ENCODE peak calls at places on chromosomes 5 and 9, in four cellular contexts. One of them, this sample, is unnamed.

GRCh38 chr9:4979224-4979623 is 5.8 kb upstream of the JAK2 start:
- DNase-seq in activated CD8-positive, alpha-beta T cell treated with anti-CD3 and anti-CD28 coated beads for 36 hours: no peak
- DNase-seq in foreskin fibroblast: peak
- DNase-seq in fibroblast of mammary gland: peak
- DNase-seq in this sample: no peak

GRCh38 chr9:81125446-81126092 is 563.8 kb downstream of the TLE1 start:
- DNase-seq in fibroblast of mammary gland: peak
- DNase-seq in activated CD8-positive, alpha-beta T cell treated with anti-CD3 and anti-CD28 coated beads for 36 hours: no peak
- DNase-seq in foreskin fibroblast: peak
- DNase-seq in this sample: no peak

GRCh38 chr5:149777382-149777781 is 47.3 kb downstream of the PPARGC1B start:
- DNase-seq in fibroblast of mammary gland: no peak
- DNase-seq in activated CD8-positive, alpha-beta T cell treated with anti-CD3 and anti-CD28 coated beads for 36 hours: no peak
- DNase-seq in foreskin fibroblast: no peak
- DNase-seq in this sample: no peak

GRCh38 chr9:89871871-89872331 is 267.1 kb downstream of the GADD45G start:
- DNase-seq in fibroblast of mammary gland: no peak
- DNase-seq in foreskin fibroblast: no peak
- DNase-seq in activated CD8-positive, alpha-beta T cell treated with anti-CD3 and anti-CD28 coated beads for 36 hours: no peak
- DNase-seq in this sample: no peak

GRCh38 chr5:124889522-124889828 is 143.0 kb upstream of the ZNF608 start:
- DNase-seq in foreskin fibroblast: peak
- DNase-seq in fibroblast of mammary gland: peak
- DNase-seq in activated CD8-positive, alpha-beta T cell treated with anti-CD3 and anti-CD28 coated beads for 36 hours: no peak
- DNase-seq in this sample: no peak

GRCh38 chr5:55159763-55160492 is at the start of gene GPX8:
- DNase-seq in foreskin fibroblast: peak
- DNase-seq in activated CD8-positive, alpha-beta T cell treated with anti-CD3 and anti-CD28 coated beads for 36 hours: peak
- DNase-seq in fibroblast of mammary gland: peak
- DNase-seq in this sample: peak

GRCh38 chr9:129624168-129624759 is 1.7 kb upstream of the NTMT1 start:
- DNase-seq in activated CD8-positive, alpha-beta T cell treated with anti-CD3 and anti-CD28 coated beads for 36 hours: peak
- DNase-seq in fibroblast of mammary gland: peak
- DNase-seq in foreskin fibroblast: peak
- DNase-seq in this sample: peak

GRCh38 chr9:18747590-18747989 is 273.6 kb downstream of the ADAMTSL1 start:
- DNase-seq in fibroblast of mammary gland: no peak
- DNase-seq in foreskin fibroblast: no peak
- DNase-seq in activated CD8-positive, alpha-beta T cell treated with anti-CD3 and anti-CD28 coated beads for 36 hours: no peak
- DNase-seq in this sample: no peak

GRCh38 chr9:4510546-4511322 is 20.5 kb downstream of the SLC1A1 start:
- DNase-seq in activated CD8-positive, alpha-beta T cell treated with anti-CD3 and anti-CD28 coated beads for 36 hours: no peak
- DNase-seq in foreskin fibroblast: peak
- DNase-seq in fibroblast of mammary gland: no peak
- DNase-seq in this sample: no peak

GRCh38 chr9:130931508-130932150 is 7.4 kb downstream of the FIBCD1 start:
- DNase-seq in activated CD8-positive, alpha-beta T cell treated with anti-CD3 and anti-CD28 coated beads for 36 hours: no peak
- DNase-seq in foreskin fibroblast: peak
- DNase-seq in fibroblast of mammary gland: no peak
- DNase-seq in this sample: peak

GRCh38 chr5:11925701-11926100 is 21.5 kb upstream of the CTNND2 start:
- DNase-seq in fibroblast of mammary gland: no peak
- DNase-seq in activated CD8-positive, alpha-beta T cell treated with anti-CD3 and anti-CD28 coated beads for 36 hours: no peak
- DNase-seq in foreskin fibroblast: no peak
- DNase-seq in this sample: no peak

GRCh38 chr9:69174645-69175487 is 789 bp downstream of the TJP2 start:
- DNase-seq in foreskin fibroblast: peak
- DNase-seq in activated CD8-positive, alpha-beta T cell treated with anti-CD3 and anti-CD28 coated beads for 36 hours: peak
- DNase-seq in fibroblast of mammary gland: peak
- DNase-seq in this sample: peak

GRCh38 chr5:369151-369939 is 47.8 kb downstream of the AHRR start:
- DNase-seq in foreskin fibroblast: peak
- DNase-seq in fibroblast of mammary gland: no peak
- DNase-seq in activated CD8-positive, alpha-beta T cell treated with anti-CD3 and anti-CD28 coated beads for 36 hours: no peak
- DNase-seq in this sample: no peak

GRCh38 chr9:115198018-115198417 is 80.1 kb upstream of the TNC start:
- DNase-seq in activated CD8-positive, alpha-beta T cell treated with anti-CD3 and anti-CD28 coated beads for 36 hours: no peak
- DNase-seq in foreskin fibroblast: peak
- DNase-seq in fibroblast of mammary gland: peak
- DNase-seq in this sample: no peak

GRCh38 chr5:170606939-170607338 is 103.1 kb downstream of the KCNIP1 start:
- DNase-seq in fibroblast of mammary gland: no peak
- DNase-seq in foreskin fibroblast: no peak
- DNase-seq in activated CD8-positive, alpha-beta T cell treated with anti-CD3 and anti-CD28 coated beads for 36 hours: no peak
- DNase-seq in this sample: no peak

GRCh38 chr5:140044041-140044440 is 942 bp upstream of the NRG2 start:
- DNase-seq in foreskin fibroblast: peak
- DNase-seq in fibroblast of mammary gland: no peak
- DNase-seq in activated CD8-positive, alpha-beta T cell treated with anti-CD3 and anti-CD28 coated beads for 36 hours: no peak
- DNase-seq in this sample: no peak

GRCh38 chr5:138573223-138573622 is 2.0 kb downstream of the HSPA9 start:
- DNase-seq in foreskin fibroblast: no peak
- DNase-seq in fibroblast of mammary gland: no peak
- DNase-seq in activated CD8-positive, alpha-beta T cell treated with anti-CD3 and anti-CD28 coated beads for 36 hours: no peak
- DNase-seq in this sample: no peak

GRCh38 chr9:35756275-35756742 is 2.2 kb upstream of the MSMP start:
- DNase-seq in activated CD8-positive, alpha-beta T cell treated with anti-CD3 and anti-CD28 coated beads for 36 hours: peak
- DNase-seq in foreskin fibroblast: peak
- DNase-seq in fibroblast of mammary gland: peak
- DNase-seq in this sample: no peak

GRCh38 chr5:9105851-9106250 is 440.0 kb downstream of the SEMA5A start:
- DNase-seq in fibroblast of mammary gland: no peak
- DNase-seq in foreskin fibroblast: no peak
- DNase-seq in activated CD8-positive, alpha-beta T cell treated with anti-CD3 and anti-CD28 coated beads for 36 hours: no peak
- DNase-seq in this sample: no peak

GRCh38 chr9:95003694-95004451 is 277.4 kb downstream of the AOPEP start:
- DNase-seq in fibroblast of mammary gland: peak
- DNase-seq in foreskin fibroblast: peak
- DNase-seq in activated CD8-positive, alpha-beta T cell treated with anti-CD3 and anti-CD28 coated beads for 36 hours: peak
- DNase-seq in this sample: peak

GRCh38 chr5:395156-395920 is 47.6 kb upstream of the EXOC3 start:
- DNase-seq in foreskin fibroblast: peak
- DNase-seq in activated CD8-positive, alpha-beta T cell treated with anti-CD3 and anti-CD28 coated beads for 36 hours: no peak
- DNase-seq in fibroblast of mammary gland: peak
- DNase-seq in this sample: no peak

GRCh38 chr9:3181049-3181953 is 337.4 kb upstream of the PUM3 start:
- DNase-seq in fibroblast of mammary gland: peak
- DNase-seq in foreskin fibroblast: peak
- DNase-seq in activated CD8-positive, alpha-beta T cell treated with anti-CD3 and anti-CD28 coated beads for 36 hours: peak
- DNase-seq in this sample: peak

GRCh38 chr5:57298295-57298984 is 124.6 kb downstream of the GPBP1 start:
- DNase-seq in activated CD8-positive, alpha-beta T cell treated with anti-CD3 and anti-CD28 coated beads for 36 hours: peak
- DNase-seq in foreskin fibroblast: peak
- DNase-seq in fibroblast of mammary gland: peak
- DNase-seq in this sample: peak

GRCh38 chr5:129284010-129284409 is 176.1 kb upstream of the ADAMTS19 start:
- DNase-seq in foreskin fibroblast: no peak
- DNase-seq in activated CD8-positive, alpha-beta T cell treated with anti-CD3 and anti-CD28 coated beads for 36 hours: no peak
- DNase-seq in fibroblast of mammary gland: no peak
- DNase-seq in this sample: no peak
- TF ChIP-seq CTCF in foreskin fibroblast: no peak
- TF ChIP-seq CTCF in activated CD8-positive, alpha-beta T cell treated with anti-CD3 and anti-CD28 coated beads for 36 hours: no peak
- TF ChIP-seq CTCF in fibroblast of mammary gland: no peak
- TF ChIP-seq CTCF in this sample: no peak

DNA sequence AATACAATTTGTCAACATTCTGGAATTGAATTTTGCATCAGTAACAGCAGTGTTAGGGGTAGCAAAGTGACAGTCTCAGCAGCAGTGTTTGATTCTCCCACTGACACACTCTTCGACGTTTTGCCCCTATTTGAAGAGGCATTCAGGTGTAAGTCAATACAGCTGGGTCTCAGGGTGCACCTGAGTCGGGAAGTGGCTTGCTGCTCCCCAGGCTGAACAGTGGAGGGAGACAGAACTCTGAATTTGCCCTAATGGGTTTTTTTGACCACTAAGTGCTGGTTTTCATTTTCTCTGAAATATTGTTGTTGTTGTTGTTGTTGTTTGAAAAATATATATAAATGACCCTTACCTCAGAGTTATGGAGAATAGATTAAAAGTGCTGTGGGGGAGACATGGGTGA is 223.2 kb downstream of the TLR4 start:
- DNase-seq in activated CD8-positive, alpha-beta T cell treated with anti-CD3 and anti-CD28 coated beads for 36 hours: no peak
- DNase-seq in foreskin fibroblast: no peak
- DNase-seq in fibroblast of mammary gland: no peak
- DNase-seq in this sample: no peak
- TF ChIP-seq CTCF in activated CD8-positive, alpha-beta T cell treated with anti-CD3 and anti-CD28 coated beads for 36 hours: no peak
- TF ChIP-seq CTCF in foreskin fibroblast: no peak
- TF ChIP-seq CTCF in fibroblast of mammary gland: no peak
- TF ChIP-seq CTCF in this sample: peak

GRCh38 chr5:177301503-177302165 is 1.9 kb downstream of the RAB24 start:
- DNase-seq in fibroblast of mammary gland: peak
- DNase-seq in activated CD8-positive, alpha-beta T cell treated with anti-CD3 and anti-CD28 coated beads for 36 hours: no peak
- DNase-seq in foreskin fibroblast: no peak
- DNase-seq in this sample: peak

GRCh38 chr5:177302354-177303110 is 987 bp downstream of the RAB24 start:
- DNase-seq in foreskin fibroblast: peak
- DNase-seq in activated CD8-positive, alpha-beta T cell treated with anti-CD3 and anti-CD28 coated beads for 36 hours: no peak
- DNase-seq in fibroblast of mammary gland: peak
- DNase-seq in this sample: no peak

GRCh38 chr5:177300971-177301370 is 2.5 kb downstream of the RAB24 start:
- DNase-seq in activated CD8-positive, alpha-beta T cell treated with anti-CD3 and anti-CD28 coated beads for 36 hours: no peak
- DNase-seq in fibroblast of mammary gland: no peak
- DNase-seq in foreskin fibroblast: no peak
- DNase-seq in this sample: no peak

GRCh38 chr5:177299711-177300110 is 3.8 kb downstream of the RAB24 start:
- DNase-seq in activated CD8-positive, alpha-beta T cell treated with anti-CD3 and anti-CD28 coated beads for 36 hours: no peak
- DNase-seq in fibroblast of mammary gland: no peak
- DNase-seq in foreskin fibroblast: no peak
- DNase-seq in this sample: no peak

DNA sequence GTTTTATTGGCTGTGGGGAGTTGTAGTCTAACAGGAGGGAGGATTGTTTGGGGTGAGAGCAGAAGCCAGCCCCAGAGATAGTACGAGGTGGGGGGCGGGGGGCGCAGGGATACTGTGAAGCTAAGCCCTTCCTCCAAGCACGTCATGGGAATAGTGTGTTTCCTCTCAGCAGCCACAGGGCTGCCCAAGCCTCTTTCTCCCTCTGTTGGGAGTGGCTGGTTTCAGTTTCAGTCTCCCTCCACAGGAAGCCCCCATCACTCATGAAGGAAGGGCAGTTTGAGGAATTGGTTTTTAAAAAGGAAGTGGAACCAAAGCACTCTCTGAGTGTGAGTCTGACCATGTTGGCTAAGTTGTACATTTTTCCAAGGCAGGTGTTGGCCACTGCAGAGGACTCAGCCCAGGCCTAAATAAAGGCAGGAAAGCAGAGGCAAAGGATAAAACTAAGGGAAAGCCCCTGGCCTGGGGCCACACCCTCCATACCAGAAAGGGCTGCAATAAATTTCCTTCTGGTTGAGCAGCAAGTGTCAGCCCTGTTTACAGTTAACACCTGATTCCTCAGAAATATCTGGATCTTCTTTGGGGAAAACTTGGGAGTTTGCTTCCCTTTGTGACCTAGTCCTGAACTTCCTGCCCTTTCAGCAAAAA is 3.2 kb downstream of the RAB24 start:
- DNase-seq in foreskin fibroblast: peak
- DNase-seq in activated CD8-positive, alpha-beta T cell treated with anti-CD3 and anti-CD28 coated beads for 36 hours: peak
- DNase-seq in fibroblast of mammary gland: peak
- DNase-seq in this sample: peak
- TF ChIP-seq CTCF in foreskin fibroblast: no peak
- TF ChIP-seq CTCF in activated CD8-positive, alpha-beta T cell treated with anti-CD3 and anti-CD28 coated beads for 36 hours: no peak
- TF ChIP-seq CTCF in fibroblast of mammary gland: peak
- TF ChIP-seq CTCF in this sample: no peak

DNA sequence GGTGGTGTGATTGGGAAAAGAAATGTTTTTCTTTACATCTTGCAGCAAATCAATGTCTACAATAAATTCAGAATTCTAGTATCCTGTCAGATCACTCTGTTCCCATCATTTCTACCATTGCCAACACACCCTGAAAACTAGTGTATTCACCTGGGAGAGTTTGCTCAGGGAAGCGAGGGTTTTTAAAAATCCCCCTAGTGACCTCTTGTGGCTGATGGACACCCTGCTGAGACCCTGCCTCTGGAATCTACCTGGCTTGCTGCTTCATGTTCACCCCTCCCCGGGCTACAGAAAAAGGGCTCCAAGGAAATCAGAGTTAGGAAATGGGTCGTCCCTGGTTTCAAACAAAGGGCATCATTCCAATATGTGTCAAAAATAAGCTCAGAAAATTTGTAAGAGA is 21.4 kb upstream of the ALDOB start:
- DNase-seq in foreskin fibroblast: no peak
- DNase-seq in activated CD8-positive, alpha-beta T cell treated with anti-CD3 and anti-CD28 coated beads for 36 hours: no peak
- DNase-seq in fibroblast of mammary gland: no peak
- DNase-seq in this sample: no peak
- TF ChIP-seq CTCF in foreskin fibroblast: no peak
- TF ChIP-seq CTCF in activated CD8-positive, alpha-beta T cell treated with anti-CD3 and anti-CD28 coated beads for 36 hours: no peak
- TF ChIP-seq CTCF in fibroblast of mammary gland: peak
- TF ChIP-seq CTCF in this sample: no peak

DNA sequence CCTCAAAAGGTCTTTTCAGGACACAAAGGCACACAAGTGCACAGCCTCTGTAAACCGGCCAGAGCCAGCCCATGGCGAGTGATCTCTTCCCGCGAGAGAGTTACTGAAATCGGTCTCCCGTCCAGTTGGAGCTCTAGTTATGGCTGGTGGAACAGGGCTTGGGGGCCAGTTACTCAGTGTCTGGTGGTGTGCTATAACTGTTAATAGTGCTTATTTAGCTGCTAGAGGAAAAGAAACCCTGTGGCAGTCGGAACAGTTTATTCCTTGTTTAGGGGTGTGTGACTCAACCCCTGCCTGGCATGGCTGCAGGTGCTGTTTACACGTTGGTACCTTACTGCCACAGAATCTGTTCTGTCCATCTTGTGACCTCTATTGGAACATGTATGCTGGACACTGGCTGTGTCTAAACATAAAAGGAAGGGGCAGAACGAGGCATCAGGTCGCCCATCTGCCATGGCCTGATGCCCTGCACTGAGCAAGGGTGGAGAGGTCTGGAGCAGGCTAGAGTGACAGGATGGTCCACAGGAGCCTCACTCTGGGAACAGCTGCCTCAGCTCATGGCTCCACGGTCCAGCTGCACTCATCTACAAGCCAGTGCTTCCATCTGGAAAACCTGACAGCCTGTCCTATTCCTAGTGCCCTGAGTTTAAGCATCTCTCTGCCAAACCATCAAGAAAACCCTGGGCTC is 49.6 kb upstream of the SIMC1 start:
- DNase-seq in activated CD8-positive, alpha-beta T cell treated with anti-CD3 and anti-CD28 coated beads for 36 hours: no peak
- DNase-seq in fibroblast of mammary gland: no peak
- DNase-seq in foreskin fibroblast: no peak
- DNase-seq in this sample: peak
- TF ChIP-seq CTCF in activated CD8-positive, alpha-beta T cell treated with anti-CD3 and anti-CD28 coated beads for 36 hours: no peak
- TF ChIP-seq CTCF in fibroblast of mammary gland: no peak
- TF ChIP-seq CTCF in foreskin fibroblast: no peak
- TF ChIP-seq CTCF in this sample: no peak

GRCh38 chr9:134167530-134167931 is 3.2 kb upstream of the RNU6ATAC start:
- DNase-seq in foreskin fibroblast: peak
- DNase-seq in activated CD8-positive, alpha-beta T cell treated with anti-CD3 and anti-CD28 coated beads for 36 hours: no peak
- DNase-seq in fibroblast of mammary gland: peak
- DNase-seq in this sample: no peak

GRCh38 chr9:134169724-134170401 is 5.5 kb upstream of the RNU6ATAC start:
- DNase-seq in activated CD8-positive, alpha-beta T cell treated with anti-CD3 and anti-CD28 coated beads for 36 hours: no peak
- DNase-seq in foreskin fibroblast: no peak
- DNase-seq in fibroblast of mammary gland: no peak
- DNase-seq in this sample: no peak

GRCh38 chr9:134169166-134169565 is 4.8 kb upstream of the RNU6ATAC start:
- DNase-seq in foreskin fibroblast: no peak
- DNase-seq in fibroblast of mammary gland: no peak
- DNase-seq in activated CD8-positive, alpha-beta T cell treated with anti-CD3 and anti-CD28 coated beads for 36 hours: no peak
- DNase-seq in this sample: no peak

GRCh38 chr9:134170525-134171315 is 6.4 kb upstream of the RNU6ATAC start:
- DNase-seq in activated CD8-positive, alpha-beta T cell treated with anti-CD3 and anti-CD28 coated beads for 36 hours: no peak
- DNase-seq in foreskin fibroblast: no peak
- DNase-seq in fibroblast of mammary gland: no peak
- DNase-seq in this sample: no peak

GRCh38 chr9:134168731-134169130 is 4.4 kb upstream of the RNU6ATAC start:
- DNase-seq in activated CD8-positive, alpha-beta T cell treated with anti-CD3 and anti-CD28 coated beads for 36 hours: peak
- DNase-seq in foreskin fibroblast: peak
- DNase-seq in fibroblast of mammary gland: no peak
- DNase-seq in this sample: no peak
- TF ChIP-seq CTCF in activated CD8-positive, alpha-beta T cell treated with anti-CD3 and anti-CD28 coated beads for 36 hours: no peak
- TF ChIP-seq CTCF in foreskin fibroblast: no peak
- TF ChIP-seq CTCF in fibroblast of mammary gland: no peak
- TF ChIP-seq CTCF in this sample: no peak